ENCODE peak calls at places on chromosomes 16 and 17, in seven cellular contexts. J, F, Y, O, R, H and V are unnamed samples.

GRCh38 chr17:8997994-8998628 is 23.2 kb upstream of the NTN1 start:
- DNase-seq in J (peak; percentile 56), F (peak; percentile 64), Y (no peak), O (peak; percentile 85), R (peak; percentile 68), H (peak; percentile 66), V (peak; percentile 56)

GRCh38 chr17:2214887-2215615 is 88.5 kb downstream of the SMG6 start:
- DNase-seq in J (peak; percentile 78), F (no peak), Y (peak; percentile 74), O (no peak), R (no peak), H (no peak), V (peak; percentile 79)

GRCh38 chr16:28520672-28521071 is 14.0 kb upstream of the IL27 start:
- DNase-seq in J (no peak), F (no peak), Y (no peak), O (no peak), R (no peak), H (no peak), V (no peak)

GRCh38 chr17:78001182-78001581 is 42.7 kb downstream of the TNRC6C start:
- DNase-seq in J (no peak), F (no peak), Y (no peak), O (no peak), R (no peak), H (no peak), V (no peak)

GRCh38 chr17:36131436-36131835 is 27.8 kb downstream of the CCL4 start:
- DNase-seq in J (no peak), F (no peak), Y (no peak), O (no peak), R (no peak), H (no peak), V (no peak)

GRCh38 chr17:34011599-34011998 is 243.5 kb upstream of the CCL2 start:
- DNase-seq in J (no peak), F (no peak), Y (no peak), O (no peak), R (peak; percentile 39), H (no peak), V (no peak)

GRCh38 chr17:31724026-31724425 is 135.0 kb downstream of the COPRS start:
- DNase-seq in J (no peak), F (no peak), Y (no peak), O (no peak), R (no peak), H (no peak), V (peak; percentile 66)

GRCh38 chr16:51762081-51762995 is 611.3 kb upstream of the SALL1 start:
- DNase-seq in J (peak; percentile 65), F (no peak), Y (peak; percentile 79), O (peak; percentile 94), R (peak; percentile 60), H (peak; percentile 93), V (peak; percentile 43)

GRCh38 chr17:10226930-10227695 is 28.7 kb upstream of the GAS7 start:
- DNase-seq in J (peak; percentile 58), F (peak; percentile 13), Y (peak; percentile 24), O (peak; percentile 64), R (peak; percentile 44), H (peak; percentile 63), V (no peak)

DNA sequence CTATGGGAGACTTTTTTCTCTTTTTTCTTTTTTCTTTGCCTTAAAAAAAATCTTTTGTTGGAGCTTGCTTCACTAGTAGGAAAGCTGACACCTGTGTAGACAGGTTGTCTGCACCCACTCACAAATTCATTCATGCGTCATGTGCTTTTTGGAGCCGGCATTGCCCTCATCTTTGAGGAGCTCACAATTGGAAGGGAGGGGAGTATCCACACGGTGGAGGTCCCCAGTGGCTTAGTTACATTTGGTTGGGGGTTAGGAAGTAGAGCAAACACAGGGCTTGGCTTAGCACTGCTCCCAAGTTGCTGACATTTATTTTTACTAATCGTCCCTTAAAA is 18.7 kb upstream of the MEIOB start:
- DNase-seq in J (no peak), F (no peak), Y (no peak), O (no peak), R (no peak), H (no peak), V (no peak)
- TF ChIP-seq CTCF in J (no peak), F (no peak), Y (no peak), O (no peak), R (no peak), H (no peak), V (no peak)

GRCh38 chr17:75831032-75831567 is 13.1 kb downstream of the UNC13D start:
- DNase-seq in J (no peak), F (no peak), Y (no peak), O (no peak), R (no peak), H (no peak), V (no peak)

GRCh38 chr17:75832652-75833400 is 11.4 kb downstream of the UNC13D start:
- DNase-seq in J (no peak), F (no peak), Y (no peak), O (no peak), R (no peak), H (no peak), V (no peak)

GRCh38 chr17:75830168-75831031 is 13.8 kb downstream of the UNC13D start:
- DNase-seq in J (no peak), F (no peak), Y (no peak), O (no peak), R (no peak), H (no peak), V (no peak)

GRCh38 chr17:75834279-75834920 is 9.8 kb downstream of the UNC13D start:
- DNase-seq in J (no peak), F (no peak), Y (no peak), O (no peak), R (no peak), H (no peak), V (no peak)

DNA sequence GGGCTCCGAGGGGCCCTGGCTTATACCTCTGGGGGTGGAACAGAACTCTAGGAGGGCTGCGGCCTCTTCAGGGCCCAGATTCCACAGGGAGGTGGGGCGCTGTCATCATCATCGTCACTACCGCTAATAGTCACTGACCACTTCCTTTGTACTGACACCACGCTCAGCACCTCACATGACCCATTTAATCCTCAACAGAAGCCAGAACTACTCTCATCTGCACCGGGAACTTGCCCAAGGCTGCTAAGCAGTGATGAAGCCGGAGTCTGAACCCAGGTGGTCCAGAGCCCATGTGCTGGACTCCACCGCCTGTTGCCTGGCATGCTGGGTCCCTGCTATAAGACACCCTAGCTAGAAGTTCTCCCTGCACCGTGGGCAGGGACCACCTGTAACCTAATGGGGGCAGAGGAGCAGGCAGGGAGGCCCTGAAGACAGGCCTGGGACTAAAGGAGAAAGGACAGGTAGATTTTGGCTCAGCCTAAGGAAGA is 12.0 kb downstream of the UNC13D start:
- DNase-seq in J (no peak), F (peak; percentile 41), Y (peak; percentile 49), O (no peak), R (peak; percentile 60), H (no peak), V (peak; percentile 77)
- H3K27ac ChIP-seq in J (peak overlapping the region; percentile 66), F (peak overlapping the region; percentile 75), Y (peak overlapping the region; percentile 25), O (peak overlapping the region; percentile 55), R (peak overlapping the region; percentile 13), H (no peak overlapping the region), V (peak overlapping the region; percentile 19)

GRCh38 chr17:57784226-57784895 is 39.3 kb upstream of the CCDC182 start:
- DNase-seq in J (no peak), F (no peak), Y (no peak), O (no peak), R (no peak), H (no peak), V (no peak)
- H3K27me3 ChIP-seq in J (peaks cover 3% of the 10 kb centered on the region), F (peaks cover 16% of the 10 kb centered on the region), Y (no peaks in the 10 kb centered on the region), O (no peaks in the 10 kb centered on the region), R (peaks cover 37% of the 10 kb centered on the region), H (peaks cover 18% of the 10 kb centered on the region), V (peaks cover 10% of the 10 kb centered on the region)

GRCh38 chr17:48051278-48051677 is 3.1 kb downstream of the NFE2L1 start:
- DNase-seq in J (no peak), F (no peak), Y (peak; percentile 47), O (no peak), R (no peak), H (no peak), V (no peak)

GRCh38 chr17:48047113-48047740 is 932 bp upstream of the NFE2L1 start:
- DNase-seq in J (no peak), F (no peak), Y (no peak), O (no peak), R (no peak), H (no peak), V (no peak)

GRCh38 chr17:48047741-48048320 is 328 bp upstream of the NFE2L1 start:
- DNase-seq in J (peak; percentile 100), F (peak; percentile 98), Y (peak; percentile 100), O (peak; percentile 96), R (peak; percentile 100), H (peak; percentile 100), V (peak; percentile 100)

GRCh38 chr17:48046296-48046695 is 1.9 kb upstream of the NFE2L1 start:
- DNase-seq in J (no peak), F (no peak), Y (no peak), O (no peak), R (no peak), H (no peak), V (no peak)

GRCh38 chr17:48048321-48049140 is at the start of gene NFE2L1:
- DNase-seq in J (peak; percentile 94), F (no peak), Y (peak; percentile 93), O (peak; percentile 96), R (peak; percentile 94), H (peak; percentile 93), V (peak; percentile 76)
- TF ChIP-seq CTCF in J (no peak), F (no peak), Y (no peak), O (no peak), R (no peak), H (no peak), V (no peak)

DNA sequence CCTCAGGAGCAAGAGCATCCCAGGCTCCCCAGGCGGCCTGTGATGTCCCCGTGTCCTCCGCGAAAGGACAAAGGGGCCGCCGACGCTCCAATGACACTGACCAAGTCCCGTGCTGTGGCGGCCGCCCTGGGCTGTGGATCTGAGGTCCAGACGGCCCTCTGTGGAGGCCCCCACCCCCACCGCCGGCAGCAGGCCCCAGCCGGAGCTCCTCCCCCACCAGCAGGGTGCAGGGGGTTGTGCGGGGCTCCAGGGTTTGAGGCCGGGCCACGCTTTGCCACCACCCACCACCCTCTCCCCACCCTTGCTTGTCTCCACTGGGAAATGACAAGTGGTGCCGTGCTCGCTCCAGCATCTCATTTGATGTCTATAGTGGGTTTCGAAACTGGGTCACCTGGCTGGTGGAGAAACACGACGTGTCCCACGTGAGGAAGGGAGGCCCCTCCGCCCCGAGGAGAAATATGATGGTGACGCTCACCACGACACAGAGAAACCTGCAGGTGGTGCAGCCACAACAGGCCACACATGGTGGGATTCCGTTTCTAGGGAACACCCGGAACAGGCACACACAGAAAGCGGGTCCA is 31.1 kb upstream of the ZNF469 start:
- DNase-seq in J (peak; percentile 10), F (no peak), Y (no peak), O (peak; percentile 53), R (no peak), H (no peak), V (no peak)
- H3K27ac ChIP-seq in J (no peak overlapping the region), F (no peak overlapping the region), Y (no peak overlapping the region), O (no peak overlapping the region), R (no peak overlapping the region), H (no peak overlapping the region), V (no peak overlapping the region)

GRCh38 chr17:66944365-66945203 is 19.9 kb upstream of the CACNG4 start:
- DNase-seq in J (no peak), F (no peak), Y (no peak), O (no peak), R (peak; percentile 25), H (peak; percentile 47), V (no peak)
- H3K27me3 ChIP-seq in J (peaks cover 99% of the 10 kb centered on the region), F (peaks cover 35% of the 10 kb centered on the region), Y (no peaks in the 10 kb centered on the region), O (no peaks in the 10 kb centered on the region), R (peaks cover 63% of the 10 kb centered on the region), H (no peaks in the 10 kb centered on the region), V (peaks cover 12% of the 10 kb centered on the region)